ENCODE peak calls at places on chromosomes 6 and 20, in four cellular contexts. L is NT2/D1, V is HepG2, R is H1. M is an unnamed sample.

GRCh38 chr6:37173573-37174195 is 3.7 kb downstream of the PIM1 start:
- DNase-seq in L (no peak), V (no peak), R (no peak), M (no peak)

GRCh38 chr6:38107073-38107472 is 287.5 kb downstream of the ZFAND3 start:
- DNase-seq in L (no peak), V (no peak), R (no peak), M (no peak)

GRCh38 chr6:45591816-45592359 is 214.2 kb upstream of the SUPT3H start:
- DNase-seq in L (no peak), V (no peak), R (no peak), M (no peak)

GRCh38 chr6:20092071-20092566 is 120.2 kb downstream of the MBOAT1 start:
- DNase-seq in L (peak), V (peak), R (no peak), M (peak)

GRCh38 chr6:169722362-169723199 is 1.7 kb downstream of the PHF10 start:
- DNase-seq in L (no peak), V (peak), R (no peak), M (peak)

GRCh38 chr6:26087284-26088115 is at the start of gene HFE:
- DNase-seq in L (peak), V (peak), R (no peak), M (no peak)

GRCh38 chr20:37954626-37955025 is 51.7 kb downstream of the VSTM2L start:
- DNase-seq in L (no peak), V (no peak), R (no peak), M (no peak)

GRCh38 chr6:127458817-127459216 is 372 bp downstream of the KIAA0408 start:
- DNase-seq in L (no peak), V (peak), R (no peak), M (peak)

GRCh38 chr6:24974182-24975171 is 38.7 kb upstream of the RIPOR2 start:
- DNase-seq in L (no peak), V (no peak), R (no peak), M (no peak)

GRCh38 chr6:113944701-113945100 is 26.2 kb downstream of the HDAC2 start:
- DNase-seq in L (no peak), V (no peak), R (no peak), M (no peak)

GRCh38 chr20:11675920-11676617 is 241.6 kb upstream of the BTBD3 start:
- DNase-seq in L (no peak), V (no peak), R (no peak), M (no peak)

GRCh38 chr20:58043122-58043865 is 185.2 kb downstream of the ANKRD60 start:
- DNase-seq in L (no peak), V (no peak), R (no peak), M (no peak)

GRCh38 chr20:44723798-44724362 is 8.7 kb downstream of the CCN5 start:
- DNase-seq in L (no peak), V (no peak), R (no peak), M (no peak)

GRCh38 chr6:106293113-106293512 is 32.4 kb downstream of the ATG5 start:
- DNase-seq in L (no peak), V (no peak), R (no peak), M (no peak)

GRCh38 chr6:28511628-28512300 is 3.8 kb downstream of the GPX6 start:
- DNase-seq in L (no peak), V (no peak), R (no peak), M (no peak)

GRCh38 chr6:43308101-43308989 is at the start of gene CRIP3:
- DNase-seq in L (no peak), V (no peak), R (peak), M (no peak)

GRCh38 chr6:45187841-45188240 is 140.3 kb upstream of the RUNX2 start:
- DNase-seq in L (no peak), V (peak), R (no peak), M (no peak)

GRCh38 chr6:118892248-118893094 is 1.5 kb upstream of the ASF1A start:
- DNase-seq in L (no peak), V (no peak), R (no peak), M (no peak)

GRCh38 chr6:31837612-31838553 is 10.3 kb downstream of the HSPA1B start:
- DNase-seq in L (no peak), V (no peak), R (no peak), M (no peak)

GRCh38 chr6:117449549-117450439 is 24.1 kb upstream of the ROS1 start:
- DNase-seq in L (peak), V (peak), R (no peak), M (peak)

GRCh38 chr20:24686156-24686555 is 216.7 kb downstream of the SYNDIG1 start:
- DNase-seq in L (no peak), V (no peak), R (no peak), M (no peak)

GRCh38 chr6:11161031-11161966 is 49.8 kb upstream of the ERVFRD-1 start:
- DNase-seq in L (no peak), V (peak), R (no peak), M (no peak)

GRCh38 chr6:46733410-46733809 is 1.8 kb downstream of the PLA2G7 start:
- DNase-seq in L (no peak), V (no peak), R (no peak), M (no peak)

GRCh38 chr20:50980071-50980681 is 21.6 kb downstream of the MOCS3 start:
- DNase-seq in L (no peak), V (peak), R (no peak), M (no peak)

GRCh38 chr6:112640895-112641294 is 293.8 kb downstream of the RFPL4B start:
- DNase-seq in L (no peak), V (no peak), R (no peak), M (no peak)

GRCh38 chr6:90087103-90087833 is 193.0 kb downstream of the GJA10 start:
- DNase-seq in L (no peak), V (no peak), R (no peak), M (no peak)

GRCh38 chr6:4185419-4185818 is 50.0 kb upstream of the ECI2 start:
- DNase-seq in L (no peak), V (no peak), R (no peak), M (no peak)

GRCh38 chr6:15994814-15995459 is 133.9 kb upstream of the MYLIP start:
- DNase-seq in L (no peak), V (no peak), R (no peak), M (no peak)

GRCh38 chr6:11575408-11576033 is 38.0 kb downstream of the TMEM170B start:
- DNase-seq in L (peak), V (peak), R (peak), M (peak)

GRCh38 chr6:56766806-56767178 is 124.1 kb upstream of the DST start:
- DNase-seq in L (no peak), V (no peak), R (no peak), M (no peak)

GRCh38 chr6:145087034-145087433 is 648.3 kb downstream of the EPM2A start:
- DNase-seq in L (no peak), V (no peak), R (no peak), M (no peak)

GRCh38 chr6:154356690-154357089 is at the start of gene IPCEF1:
- DNase-seq in L (no peak), V (no peak), R (no peak), M (no peak)

GRCh38 chr20:1324598-1325172 is 4.3 kb downstream of the SDCBP2 start:
- DNase-seq in L (no peak), V (no peak), R (no peak), M (no peak)

GRCh38 chr20:9311132-9311531 is 203.3 kb upstream of the LAMP5 start:
- DNase-seq in L (no peak), V (no peak), R (no peak), M (no peak)

GRCh38 chr20:34776177-34776576 is 49.3 kb downstream of the NCOA6 start:
- DNase-seq in L (no peak), V (no peak), R (no peak), M (no peak)

GRCh38 chr6:125753218-125753936 is 3.9 kb downstream of the HEY2 start:
- DNase-seq in L (no peak), V (peak), R (no peak), M (no peak)

GRCh38 chr6:159104163-159104885 is 59.5 kb upstream of the TAGAP start:
- DNase-seq in L (peak), V (peak), R (peak), M (peak)

GRCh38 chr6:107292570-107293285 is 166.6 kb downstream of the PDSS2 start:
- DNase-seq in L (no peak), V (no peak), R (no peak), M (no peak)

GRCh38 chr6:108117427-108118358 is 43.2 kb upstream of the OSTM1 start:
- DNase-seq in L (no peak), V (no peak), R (no peak), M (no peak)

DNA sequence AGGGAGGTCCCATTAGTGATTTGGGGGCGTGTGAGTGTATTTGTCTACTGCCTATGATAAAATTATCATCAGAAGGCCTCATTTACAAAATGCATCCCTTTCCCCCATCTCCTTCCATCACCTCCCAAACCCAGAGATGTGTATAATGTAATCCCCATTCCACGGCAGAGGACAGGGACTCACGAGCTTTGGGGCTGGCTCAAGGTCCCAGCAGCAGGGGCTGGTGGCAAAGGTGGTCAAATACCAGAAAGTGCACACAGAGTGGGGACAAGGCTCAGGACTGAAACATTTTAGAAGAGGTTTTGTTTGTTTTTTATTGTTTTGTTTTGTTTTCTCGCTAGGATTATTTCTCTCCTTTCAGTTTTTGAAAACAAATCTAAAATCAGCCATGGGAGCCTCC is 68.5 kb upstream of the TOP1 start:
- DNase-seq in L (no peak), V (no peak), R (no peak), M (no peak)
- TF ChIP-seq SUZ12 in L (no peak), V (no peak), R (no peak), M (no peak)

DNA sequence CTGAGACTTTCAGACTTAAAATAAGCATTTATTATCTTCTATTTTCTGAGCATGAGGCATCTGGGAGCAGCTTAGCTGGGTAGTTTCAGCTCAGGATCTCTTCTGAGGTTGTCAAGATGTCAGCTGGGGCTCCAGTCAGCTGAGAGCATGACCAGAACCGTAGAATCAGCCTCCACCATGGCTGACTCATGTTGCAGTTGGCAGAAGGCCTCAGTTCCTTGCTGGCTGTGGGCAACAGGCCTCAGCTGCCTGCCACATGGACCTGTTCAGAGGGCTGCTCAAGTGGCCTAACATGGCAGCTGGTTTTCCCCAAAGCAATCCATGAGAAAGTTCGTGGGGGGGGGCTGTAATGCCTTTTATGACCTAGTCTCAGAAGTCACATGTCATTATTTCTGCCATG is 142.3 kb downstream of the LY86 start:
- DNase-seq in L (no peak), V (no peak), R (no peak), M (no peak)
- TF ChIP-seq SUZ12 in L (no peak), V (no peak), R (no peak), M (no peak)

DNA sequence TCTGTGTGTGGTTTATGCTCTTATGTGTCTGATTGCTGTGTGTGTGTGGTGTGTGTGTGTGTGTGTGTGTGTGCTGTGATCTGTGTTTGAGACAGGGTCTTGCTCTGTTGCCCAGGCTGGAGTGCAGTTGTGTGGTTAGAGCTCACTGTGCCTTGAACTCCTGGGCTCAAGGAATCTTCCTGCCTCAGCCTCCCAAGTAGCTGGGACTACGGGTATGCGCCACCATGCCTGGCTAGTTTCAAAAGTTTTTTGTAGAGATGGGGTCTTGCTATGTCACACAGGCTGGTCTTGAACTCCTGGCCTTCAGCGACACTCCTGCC is 3.4 kb upstream of the ZNF512B start:
- DNase-seq in L (no peak), V (no peak), R (no peak), M (no peak)
- TF ChIP-seq SUZ12 in L (no peak), V (no peak), R (no peak), M (no peak)

GRCh38 chr6:157830354-157831017 is 7.4 kb downstream of the SNX9 start:
- DNase-seq in L (no peak), V (no peak), R (no peak), M (no peak)

GRCh38 chr6:157831018-157831369 is 7.9 kb downstream of the SNX9 start:
- DNase-seq in L (no peak), V (no peak), R (no peak), M (no peak)

GRCh38 chr6:157831424-157832249 is 8.6 kb downstream of the SNX9 start:
- DNase-seq in L (no peak), V (no peak), R (no peak), M (no peak)

GRCh38 chr6:157834549-157834948 is 11.5 kb downstream of the SNX9 start:
- DNase-seq in L (no peak), V (no peak), R (no peak), M (no peak)

GRCh38 chr6:157832250-157832967 is 9.4 kb downstream of the SNX9 start:
- DNase-seq in L (no peak), V (no peak), R (no peak), M (no peak)
- TF ChIP-seq SUZ12 in L (no peak), V (no peak), R (no peak), M (no peak)

DNA sequence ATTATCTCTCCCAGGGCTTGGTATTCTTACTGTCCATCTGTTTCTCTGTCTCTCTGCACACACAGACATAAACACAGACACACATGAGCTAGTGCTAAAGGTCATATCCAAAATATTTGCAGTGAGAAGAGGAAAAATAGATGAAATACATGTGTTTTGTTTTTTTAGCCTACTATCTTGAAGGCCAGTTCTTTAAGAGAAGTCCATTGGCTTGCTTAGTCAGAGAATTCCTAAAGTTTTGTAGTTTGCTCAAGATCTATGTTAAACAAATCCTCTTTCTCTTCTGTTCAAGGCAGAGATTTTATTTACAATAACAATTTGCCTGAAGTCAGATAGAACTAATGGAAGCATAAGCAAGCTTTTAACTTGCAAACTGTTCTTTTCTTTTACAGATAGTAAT is 120.0 kb upstream of the AKIRIN2 start:
- DNase-seq in L (no peak), V (peak), R (no peak), M (no peak)
- TF ChIP-seq SUZ12 in L (no peak), V (no peak), R (no peak), M (no peak)

GRCh38 chr20:63636752-63637633 is 10.1 kb upstream of the GMEB2 start:
- DNase-seq in L (no peak), V (no peak), R (no peak), M (no peak)

GRCh38 chr20:63641792-63642517 is 11.3 kb downstream of the STMN3 start:
- DNase-seq in L (peak), V (peak), R (no peak), M (peak)

GRCh38 chr20:63641146-63641791 is 12.0 kb downstream of the STMN3 start:
- DNase-seq in L (no peak), V (no peak), R (no peak), M (no peak)

GRCh38 chr20:63640086-63640485 is 13.1 kb downstream of the STMN3 start:
- DNase-seq in L (no peak), V (no peak), R (no peak), M (no peak)

DNA sequence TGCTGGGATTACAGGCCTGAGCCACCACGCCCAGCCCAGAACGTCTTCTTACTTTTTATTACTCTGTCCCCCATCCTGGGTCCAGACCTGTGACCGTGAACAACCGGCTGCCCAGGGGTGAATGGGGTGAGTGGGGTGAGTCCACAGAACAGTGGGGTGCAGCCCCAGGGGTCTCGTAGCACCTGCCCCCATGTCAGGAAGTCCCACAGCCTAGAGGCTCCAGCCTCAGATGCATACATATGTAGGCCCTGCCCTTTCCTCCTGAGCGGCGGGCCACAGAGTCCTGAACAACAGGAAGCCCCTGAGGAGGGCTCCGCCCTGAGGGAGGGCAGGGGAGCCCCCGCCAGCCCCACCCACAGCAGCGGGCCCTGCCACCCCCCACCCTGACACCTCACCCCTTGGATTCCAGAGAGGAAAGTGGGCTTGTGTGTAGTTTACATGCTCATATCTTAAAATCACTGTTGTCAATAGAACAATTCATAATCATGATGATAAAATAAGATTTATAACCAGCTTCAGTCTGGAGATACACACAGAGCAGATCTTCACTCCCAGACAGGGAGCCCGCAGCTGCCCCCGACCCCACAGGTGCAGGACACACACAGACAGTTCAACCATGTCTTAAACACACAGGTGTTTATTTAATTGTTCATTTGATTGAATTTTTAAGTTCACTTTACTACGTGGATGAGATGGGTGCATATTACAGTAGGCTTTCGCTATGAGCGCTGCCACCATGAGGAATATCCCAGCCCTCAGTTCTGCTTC is 12.4 kb upstream of the GMEB2 start:
- DNase-seq in L (no peak), V (no peak), R (no peak), M (no peak)
- TF ChIP-seq SUZ12 in L (no peak), V (no peak), R (no peak), M (no peak)